ENCODE peak calls at places on chromosomes 5 and 9, in five cellular contexts. H is pancreas; Y is adrenal gland; S is GM23248; C is CD8-positive, alpha-beta T cell. K is an unnamed sample.
A peak's percentile ranks its signal among the peaks of the same experiment; 100 is the strongest.

GRCh38 chr9:13744233-13744954 is 464.9 kb upstream of the MPDZ start:
- DNase-seq in H (no peak), Y (no peak), S (no peak), C (no peak), K (no peak)

GRCh38 chr5:94746731-94747124 is 128.3 kb downstream of the SLF1 start:
- DNase-seq in H (no peak), Y (no peak), S (no peak), C (no peak), K (no peak)

GRCh38 chr5:147179555-147180147 is 55.2 kb upstream of the STK32A start:
- DNase-seq in H (no peak), Y (no peak), S (no peak), C (no peak), K (no peak)

GRCh38 chr9:35102465-35102768 is 514 bp downstream of the STOML2 start:
- DNase-seq in H (no peak), Y (no peak), S (peak; percentile 61), C (no peak), K (no peak)

GRCh38 chr5:143016777-143017374 is 246.7 kb downstream of the ARHGAP26 start:
- DNase-seq in H (no peak), Y (peak; percentile 51), S (peak; percentile 70), C (peak; percentile 30), K (no peak)

GRCh38 chr9:134630393-134630790 is 11.2 kb upstream of the COL5A1 start:
- DNase-seq in H (no peak), Y (peak; percentile 8), S (no peak), C (no peak), K (no peak)

GRCh38 chr9:91419222-91420191 is 4.1 kb downstream of the NFIL3 start:
- DNase-seq in H (peak; percentile 73), Y (peak; percentile 74), S (peak; percentile 97), C (no peak), K (no peak)

GRCh38 chr5:21152611-21153010 is 1164.6 kb upstream of the CDH18 start:
- DNase-seq in H (no peak), Y (no peak), S (peak; percentile 34), C (no peak), K (no peak)

GRCh38 chr9:125433461-125434001 is 171.9 kb downstream of the GAPVD1 start:
- DNase-seq in H (no peak), Y (no peak), S (peak; percentile 8), C (no peak), K (no peak)

GRCh38 chr9:36306481-36307306 is 48.4 kb upstream of the GNE start:
- DNase-seq in H (no peak), Y (no peak), S (no peak), C (no peak), K (no peak)

DNA sequence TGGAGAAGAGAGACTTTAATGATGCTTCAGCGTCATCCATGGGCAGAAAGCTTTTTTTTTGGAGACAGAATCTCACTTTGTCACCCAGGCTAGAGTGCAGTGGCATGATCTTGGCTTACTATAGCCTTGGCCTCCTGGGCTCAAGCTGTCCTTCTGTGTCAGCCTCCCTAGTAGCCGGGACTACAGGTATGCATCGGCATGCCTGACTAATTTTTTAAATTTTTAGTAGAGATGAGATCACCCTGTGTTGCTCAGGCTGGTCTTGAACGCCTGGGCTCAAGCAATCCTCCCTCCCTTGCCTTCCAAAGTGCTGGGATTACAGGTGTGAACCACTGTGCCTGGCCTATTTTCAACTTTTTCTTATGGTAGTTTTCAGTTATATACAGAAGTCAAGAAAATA is 23.2 kb downstream of the SPIN1 start:
- DNase-seq in H (no peak), Y (no peak), S (no peak), C (no peak), K (no peak)
- H3K9me3 ChIP-seq in H (no peaks in the 10 kb centered on the region), Y (no peaks in the 10 kb centered on the region), S (no peaks in the 10 kb centered on the region), C (peaks cover 12% of the 10 kb centered on the region), K (peaks cover 4% of the 10 kb centered on the region)

GRCh38 chr5:141359790-141360426 is at the start of gene PCDHGB2:
- DNase-seq in H (no peak), Y (no peak), S (peak; percentile 44), C (no peak), K (no peak)
- H3K9me3 ChIP-seq in H (peaks cover 9% of the 10 kb centered on the region), Y (peaks cover 10% of the 10 kb centered on the region), S (peaks cover 7% of the 10 kb centered on the region), C (peaks cover 11% of the 10 kb centered on the region), K (peaks cover 8% of the 10 kb centered on the region)

GRCh38 chr9:40927851-40928802 is 200.4 kb downstream of the FOXD4L6 start:
- DNase-seq in H (no peak), Y (no peak), S (no peak), C (no peak), K (no peak)
- H3K9me3 ChIP-seq in H (peaks cover 8% of the 10 kb centered on the region), Y (no peaks in the 10 kb centered on the region), S (no peaks in the 10 kb centered on the region), C (peaks cover 56% of the 10 kb centered on the region), K (peaks cover 54% of the 10 kb centered on the region)

GRCh38 chr5:178288373-178289368 is 56.1 kb upstream of the PHYKPL start:
- DNase-seq in H (no peak), Y (no peak), S (peak; percentile 21), C (no peak), K (no peak)
- H3K9me3 ChIP-seq in H (no peaks in the 10 kb centered on the region), Y (no peaks in the 10 kb centered on the region), S (no peaks in the 10 kb centered on the region), C (no peaks in the 10 kb centered on the region), K (no peaks in the 10 kb centered on the region)

GRCh38 chr9:22119537-22120167 is 110.5 kb upstream of the CDKN2B start:
- DNase-seq in H (no peak), Y (peak; percentile 16), S (peak; percentile 59), C (no peak), K (no peak)

GRCh38 chr9:22118810-22119479 is 109.8 kb upstream of the CDKN2B start:
- DNase-seq in H (no peak), Y (no peak), S (no peak), C (no peak), K (no peak)

GRCh38 chr9:22114956-22115355 is 105.9 kb upstream of the CDKN2B start:
- DNase-seq in H (no peak), Y (no peak), S (peak; percentile 33), C (no peak), K (no peak)

GRCh38 chr9:22116751-22117150 is 107.6 kb upstream of the CDKN2B start:
- DNase-seq in H (no peak), Y (no peak), S (no peak), C (no peak), K (no peak)

DNA sequence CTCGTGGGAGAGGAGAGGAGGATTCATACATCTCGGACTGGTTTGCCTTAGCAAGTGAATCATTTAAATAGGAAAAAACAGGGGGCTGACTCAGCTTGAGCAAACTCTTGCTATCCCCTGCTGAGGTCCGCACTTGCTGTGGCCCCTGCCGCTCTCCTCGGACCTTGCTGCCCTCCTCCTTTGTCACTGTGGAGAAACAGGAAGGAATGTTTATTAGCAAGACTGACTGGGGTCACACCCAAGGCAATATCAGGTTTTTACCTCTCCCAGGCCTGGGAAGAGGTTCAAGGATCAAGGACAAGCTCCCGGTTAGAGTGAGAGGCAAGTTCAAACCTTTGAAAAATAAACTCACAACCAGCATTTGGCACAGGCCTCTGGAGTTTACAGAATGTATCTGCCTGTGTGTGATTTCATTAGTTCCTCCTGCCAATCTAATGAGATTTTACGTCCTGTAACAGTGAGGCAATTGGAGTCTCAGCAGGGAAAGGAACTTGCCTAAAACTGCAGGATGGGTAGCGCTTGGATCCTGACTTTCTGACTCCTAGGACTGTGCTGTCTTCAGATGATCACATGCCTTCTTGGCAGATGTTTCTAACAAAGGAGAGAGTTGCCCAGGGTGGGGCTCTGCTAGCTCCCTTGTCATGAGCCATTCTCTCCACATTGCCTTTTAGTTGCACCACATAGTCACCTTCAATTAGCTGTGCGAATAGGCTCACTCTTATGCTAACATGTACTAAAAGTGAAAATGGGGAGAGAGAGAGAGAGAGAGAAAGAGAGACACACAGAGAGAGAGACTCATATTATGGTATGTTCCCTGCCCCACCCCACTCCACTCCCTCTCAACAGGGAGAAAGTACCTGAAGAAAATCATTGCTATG is 108.6 kb upstream of the CDKN2B start:
- DNase-seq in H (no peak), Y (no peak), S (peak; percentile 82), C (no peak), K (no peak)
- H3K9me3 ChIP-seq in H (no peaks in the 10 kb centered on the region), Y (no peaks in the 10 kb centered on the region), S (no peaks in the 10 kb centered on the region), C (no peaks in the 10 kb centered on the region), K (no peaks in the 10 kb centered on the region)

GRCh38 chr5:172245046-172245445 is 38.5 kb downstream of the UBTD2 start:
- DNase-seq in H (no peak), Y (no peak), S (no peak), C (no peak), K (no peak)
- H3K9me3 ChIP-seq in H (no peaks in the 10 kb centered on the region), Y (no peaks in the 10 kb centered on the region), S (no peaks in the 10 kb centered on the region), C (no peaks in the 10 kb centered on the region), K (no peaks in the 10 kb centered on the region)

GRCh38 chr5:140796718-140797095 is 2.1 kb downstream of the PCDHA2 start:
- DNase-seq in H (no peak), Y (no peak), S (no peak), C (no peak), K (no peak)

GRCh38 chr5:140791111-140791510 is 3.5 kb upstream of the PCDHA2 start:
- DNase-seq in H (no peak), Y (no peak), S (no peak), C (no peak), K (no peak)

GRCh38 chr5:140795259-140795641 is 598 bp downstream of the PCDHA2 start:
- DNase-seq in H (no peak), Y (no peak), S (peak; percentile 26), C (no peak), K (no peak)

GRCh38 chr5:140794594-140795258 is at the start of gene PCDHA2:
- DNase-seq in H (no peak), Y (no peak), S (peak; percentile 19), C (no peak), K (no peak)
- H3K9me3 ChIP-seq in H (peaks cover 7% of the 10 kb centered on the region), Y (peaks cover 7% of the 10 kb centered on the region), S (no peaks in the 10 kb centered on the region), C (peaks cover 12% of the 10 kb centered on the region), K (peaks cover 2% of the 10 kb centered on the region)

GRCh38 chr5:56625577-56625976 is 189.8 kb upstream of the MAP3K1 start:
- DNase-seq in H (no peak), Y (no peak), S (peak; percentile 87), C (no peak), K (no peak)

GRCh38 chr5:56622146-56622545 is 193.2 kb upstream of the MAP3K1 start:
- DNase-seq in H (no peak), Y (no peak), S (peak; percentile 52), C (no peak), K (no peak)

GRCh38 chr5:56617998-56618397 is 197.4 kb upstream of the MAP3K1 start:
- DNase-seq in H (no peak), Y (no peak), S (no peak), C (no peak), K (no peak)

GRCh38 chr5:56616454-56617160 is 198.7 kb upstream of the MAP3K1 start:
- DNase-seq in H (no peak), Y (no peak), S (no peak), C (no peak), K (no peak)

DNA sequence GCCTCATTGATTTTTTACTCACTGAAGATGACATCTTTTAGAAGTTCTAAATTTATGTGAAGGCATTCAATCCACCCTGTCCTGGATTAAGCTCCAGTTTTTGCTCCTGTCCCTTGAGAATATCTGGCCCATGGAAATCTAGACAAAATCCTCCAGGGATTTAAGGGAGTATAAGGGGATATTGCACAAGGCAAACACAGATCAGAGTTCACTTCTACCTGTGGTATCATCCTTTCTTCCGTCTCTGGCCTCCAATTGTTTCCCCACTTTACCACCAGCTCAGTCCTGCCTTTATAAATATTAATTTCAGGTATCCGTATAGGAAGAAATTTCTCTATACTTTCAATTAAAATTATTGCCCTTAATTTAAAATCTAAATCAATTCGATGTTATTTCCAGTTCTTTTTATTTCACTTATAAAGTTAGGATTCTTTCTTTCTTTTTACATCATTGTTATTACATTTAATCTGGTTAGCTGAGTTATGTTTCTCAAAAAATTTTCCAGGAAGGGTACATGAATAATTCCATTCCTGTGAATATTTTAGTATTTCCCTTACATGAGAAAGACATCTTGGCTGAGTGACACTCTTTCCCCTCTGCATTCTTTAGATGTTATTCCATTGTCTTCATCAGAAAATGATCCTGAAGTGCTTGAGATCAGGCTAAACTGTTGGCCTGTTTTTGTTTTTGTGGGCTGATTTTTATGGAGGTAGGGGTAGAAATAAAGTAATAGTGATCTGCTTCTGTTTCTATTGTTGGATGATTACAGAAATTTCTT is 194.3 kb upstream of the MAP3K1 start:
- DNase-seq in H (no peak), Y (no peak), S (peak; percentile 52), C (no peak), K (no peak)
- H3K9me3 ChIP-seq in H (no peaks in the 10 kb centered on the region), Y (no peaks in the 10 kb centered on the region), S (no peaks in the 10 kb centered on the region), C (no peaks in the 10 kb centered on the region), K (peaks cover 13% of the 10 kb centered on the region)